ENCODE peak calls at places on chromosomes 12 and 14, in five cellular contexts. I is lower leg skin, S is uterus, D is heart left ventricle, N is Peyer's patch. H is an unnamed sample.

GRCh38 chr12:116092776-116093175 is 184.7 kb downstream of the MED13L start:
- DNase-seq in N (no peak), I (no peak), S (no peak), D (no peak), H (no peak)

GRCh38 chr14:64857979-64858740 is 21.5 kb downstream of the SPTB start:
- DNase-seq in D (no peak), I (no peak), N (no peak), S (no peak), H (no peak)

GRCh38 chr12:115312901-115313300 is 628.9 kb upstream of the TBX3 start:
- DNase-seq in N (no peak), S (no peak), D (no peak), I (no peak), H (no peak)

GRCh38 chr14:99230271-99231141 is 41.5 kb downstream of the BCL11B start:
- DNase-seq in S (no peak), I (no peak), D (no peak), N (no peak), H (peak)

GRCh38 chr14:54652188-54652889 is 85.4 kb downstream of the SAMD4A start:
- DNase-seq in N (no peak), D (peak), S (peak), I (peak), H (peak)

GRCh38 chr14:65044596-65044959 is 57.7 kb downstream of the MAX start:
- DNase-seq in N (no peak), D (no peak), I (no peak), S (no peak), H (no peak)

GRCh38 chr14:61668267-61668666 is 27.0 kb upstream of the HIF1A start:
- DNase-seq in S (no peak), D (no peak), N (no peak), I (no peak), H (no peak)

GRCh38 chr14:68807148-68807600 is 14.3 kb upstream of the ZFP36L1 start:
- DNase-seq in I (peak), N (peak), D (peak), S (peak), H (peak)

GRCh38 chr12:130225347-130225746 is 63.1 kb downstream of the FZD10 start:
- DNase-seq in N (no peak), I (no peak), D (no peak), S (no peak), H (no peak)

GRCh38 chr12:47717443-47718193 is 7.7 kb downstream of the ENDOU start:
- DNase-seq in N (peak), I (peak), S (peak), D (peak), H (peak)

GRCh38 chr12:107320929-107321618 is 227.7 kb upstream of the CRY1 start:
- DNase-seq in I (peak), D (peak), N (no peak), S (no peak), H (peak)

GRCh38 chr14:71698027-71698426 is 234.2 kb upstream of the RGS6 start:
- DNase-seq in N (no peak), I (no peak), D (no peak), S (no peak), H (no peak)

GRCh38 chr12:99978152-99978551 is 6.6 kb downstream of the ANKS1B start:
- DNase-seq in D (no peak), I (no peak), N (no peak), S (no peak), H (peak)

GRCh38 chr12:70270108-70270507 is 26.9 kb downstream of the CNOT2 start:
- DNase-seq in I (no peak), S (no peak), N (no peak), D (no peak), H (no peak)

GRCh38 chr12:72574138-72574537 is 302.0 kb downstream of the TRHDE start:
- DNase-seq in I (no peak), D (no peak), N (no peak), S (no peak), H (no peak)

GRCh38 chr14:71322660-71323250 is 415.5 kb downstream of the PCNX1 start:
- DNase-seq in I (no peak), S (no peak), N (no peak), D (no peak), H (peak)

GRCh38 chr12:30997685-30998440 is 71.3 kb downstream of the TSPAN11 start:
- DNase-seq in S (no peak), N (no peak), D (peak), I (no peak), H (no peak)

GRCh38 chr14:100213587-100213955 is 25.4 kb upstream of the YY1 start:
- DNase-seq in N (no peak), D (no peak), S (no peak), I (no peak), H (no peak)

GRCh38 chr14:93834739-93835383 is 46.6 kb upstream of the PRIMA1 start:
- DNase-seq in N (no peak), D (no peak), I (no peak), S (no peak), H (no peak)

GRCh38 chr12:27333311-27334009 is 824 bp downstream of the BMAL2 start:
- DNase-seq in D (peak), N (peak), S (no peak), I (no peak), H (peak)

GRCh38 chr12:93468008-93468371 is 676 bp downstream of the MRPL42 start:
- DNase-seq in S (no peak), I (no peak), N (no peak), D (no peak), H (no peak)

GRCh38 chr12:76563061-76563460 is 3.5 kb upstream of the OSBPL8 start:
- DNase-seq in I (no peak), S (no peak), N (no peak), D (no peak), H (no peak)

GRCh38 chr12:39442895-39443703 is at the start of gene KIF21A:
- DNase-seq in D (peak), N (peak), I (peak), S (peak), H (peak)
- TF ChIP-seq POLR2A in D (no peak), N (peak), I (no peak), S (peak), H (peak)

GRCh38 chr12:127696963-127697362 is 570.0 kb upstream of the TMEM132C start:
- DNase-seq in N (no peak), I (no peak), D (no peak), S (no peak), H (no peak)
- TF ChIP-seq POLR2A in N (no peak), I (no peak), D (no peak), S (no peak), H (no peak)

DNA sequence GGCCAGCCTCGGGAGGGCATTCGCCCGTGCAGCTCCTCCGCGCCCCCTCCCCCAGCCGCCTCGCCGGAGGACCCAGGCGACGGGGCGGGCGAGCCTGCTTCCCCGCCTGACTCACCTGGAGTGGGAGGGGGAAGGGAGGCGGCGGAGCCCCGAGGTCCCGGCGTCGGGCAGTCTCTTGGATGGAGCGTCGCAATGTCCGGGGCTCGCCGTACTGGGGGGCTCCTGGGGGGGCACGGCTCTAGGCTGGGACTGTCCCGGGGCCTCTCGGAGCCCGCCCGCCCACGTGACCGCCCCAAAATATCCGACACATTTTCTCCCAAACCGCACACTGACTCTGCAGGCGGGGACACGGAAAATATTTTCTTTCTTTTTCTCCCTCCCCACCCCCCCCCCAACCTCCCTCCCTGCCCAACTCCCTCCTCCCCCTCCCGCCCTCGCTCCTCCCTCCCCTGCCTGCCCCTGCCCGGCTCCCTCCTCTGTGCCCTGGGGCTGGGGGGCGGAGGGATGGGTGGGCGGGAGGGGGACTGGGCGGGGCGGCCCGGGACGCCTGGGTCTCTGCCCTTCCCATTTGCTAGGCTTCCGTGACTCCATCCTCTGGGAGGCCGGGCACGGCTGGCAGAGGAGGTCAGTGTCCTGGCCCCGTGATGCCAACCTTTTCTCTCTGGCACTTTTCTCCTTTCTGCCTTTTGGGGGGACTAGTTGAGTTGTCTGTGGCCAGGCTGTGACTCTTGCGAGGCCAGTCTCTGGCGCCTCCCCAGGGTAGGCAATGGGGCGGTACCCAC is at the start of gene RARG:
- DNase-seq in S (peak), D (peak), I (no peak), N (peak), H (peak)
- TF ChIP-seq POLR2A in S (no peak), D (no peak), I (no peak), N (no peak), H (no peak)

GRCh38 chr14:77761205-77761931 is 412 bp upstream of the SNW1 start:
- DNase-seq in D (no peak), I (peak), S (peak), N (no peak), H (peak)
- TF ChIP-seq POLR2A in D (no peak), I (no peak), S (no peak), N (no peak), H (no peak)

GRCh38 chr12:6166808-6167207 is 33.4 kb upstream of the CD9 start:
- DNase-seq in I (no peak), D (no peak), N (no peak), S (no peak), H (no peak)

GRCh38 chr12:6161124-6161882 is 36.8 kb upstream of the VWF start:
- DNase-seq in N (no peak), I (no peak), S (no peak), D (no peak), H (no peak)

GRCh38 chr12:6165418-6165817 is 34.8 kb upstream of the CD9 start:
- DNase-seq in I (no peak), S (no peak), N (no peak), D (no peak), H (no peak)

GRCh38 chr12:6167327-6168280 is 32.6 kb upstream of the CD9 start:
- DNase-seq in N (no peak), I (peak), D (no peak), S (peak), H (no peak)

DNA sequence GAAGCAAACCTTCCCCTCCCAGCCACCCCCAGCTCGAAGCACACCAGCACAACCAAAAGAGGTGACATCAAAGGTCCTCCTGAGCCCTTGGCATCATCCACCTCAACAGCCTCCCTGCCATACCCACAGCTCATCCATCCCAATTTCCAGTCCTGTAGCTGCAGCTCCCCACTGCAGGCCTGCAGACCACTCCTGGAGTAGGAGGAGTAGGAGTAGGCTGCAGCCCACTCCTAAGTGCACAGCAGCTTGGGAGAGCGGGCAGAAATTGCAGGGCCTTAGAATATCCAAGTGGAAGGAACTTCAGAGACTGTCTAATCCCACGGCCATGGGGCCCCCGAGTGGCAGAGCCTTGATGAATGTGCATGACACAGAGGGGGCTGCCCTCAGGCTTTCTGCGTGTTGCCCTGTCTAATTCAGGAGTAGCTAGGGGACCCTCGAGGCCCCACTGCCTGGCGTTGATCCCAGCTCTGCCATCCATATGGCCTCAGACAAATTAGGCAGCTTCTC is 36.6 kb upstream of the CD9 start:
- DNase-seq in S (no peak), D (no peak), I (no peak), N (no peak), H (no peak)
- TF ChIP-seq POLR2A in S (no peak), D (no peak), I (no peak), N (no peak), H (no peak)

DNA sequence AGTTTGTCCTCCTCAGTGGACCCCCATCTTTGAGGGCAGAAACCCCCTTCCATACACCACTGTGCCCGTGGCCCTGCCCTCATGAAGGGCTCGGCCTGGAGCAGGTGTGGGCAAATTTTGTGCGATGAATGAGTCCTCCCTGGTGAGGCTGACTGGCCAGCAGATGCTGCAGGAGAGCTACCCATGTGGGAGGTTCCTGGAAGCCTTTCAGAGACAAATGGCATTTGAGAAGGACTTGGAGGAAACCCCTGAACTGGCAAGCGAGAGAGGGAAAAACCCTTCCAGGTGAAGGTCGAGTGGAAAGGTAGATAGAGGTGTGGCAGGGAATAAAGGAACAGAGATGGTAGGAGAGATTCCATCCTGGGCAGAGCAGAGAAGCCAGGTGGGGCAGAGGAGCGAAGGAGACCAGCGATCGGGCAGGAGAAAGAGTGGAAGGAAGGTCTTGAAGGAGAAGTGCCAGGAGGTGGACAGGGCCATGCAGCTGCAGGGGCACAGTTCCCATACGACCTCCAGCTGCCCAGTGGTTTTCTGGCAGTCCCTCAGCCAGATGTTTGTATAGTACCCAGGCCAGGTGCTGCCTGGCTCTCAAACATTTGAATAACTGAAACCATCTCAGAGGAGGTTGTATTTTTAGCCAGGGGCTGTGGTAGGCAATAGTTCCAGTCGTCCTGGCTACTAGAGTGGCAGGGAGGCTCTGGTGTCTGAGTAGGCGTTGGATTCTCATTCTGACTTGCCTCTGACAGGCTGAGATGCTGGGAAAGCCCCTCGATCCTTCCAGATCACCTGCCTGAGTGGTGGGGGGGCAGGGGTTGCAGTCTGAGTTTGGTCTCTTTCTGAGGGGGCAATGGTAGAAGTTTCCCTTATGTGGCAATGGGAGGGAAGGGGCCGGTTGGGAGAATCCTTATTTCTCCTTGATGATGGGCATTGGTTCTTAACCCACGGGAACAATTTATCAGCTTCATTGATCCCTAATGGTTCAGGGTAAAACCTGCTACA is 40.1 kb downstream of the FBXL14 start:
- DNase-seq in D (no peak), I (no peak), N (no peak), S (no peak), H (no peak)
- TF ChIP-seq POLR2A in D (no peak), I (no peak), N (no peak), S (no peak), H (no peak)

GRCh38 chr12:1657616-1658167 is 28.7 kb downstream of the WNT5B start:
- DNase-seq in I (no peak), D (no peak), N (no peak), S (no peak), H (no peak)

GRCh38 chr12:1663440-1664132 is 27.3 kb upstream of the ADIPOR2 start:
- DNase-seq in N (no peak), D (no peak), S (no peak), I (no peak), H (no peak)

GRCh38 chr12:1661553-1662335 is 29.1 kb upstream of the ADIPOR2 start:
- DNase-seq in D (peak), N (peak), S (peak), I (peak), H (peak)

GRCh38 chr12:1662761-1663439 is 28.0 kb upstream of the ADIPOR2 start:
- DNase-seq in S (peak), D (peak), I (no peak), N (peak), H (peak)

GRCh38 chr12:1660304-1661187 is 30.3 kb upstream of the ADIPOR2 start:
- DNase-seq in I (peak), N (peak), S (peak), D (no peak), H (peak)
- TF ChIP-seq POLR2A in I (no peak), N (peak), S (peak), D (no peak), H (no peak)